ENCODE peak calls at places on chromosomes 3 and 15, in five cellular contexts. J is AML-193; O is activated CD8-positive, alpha-beta memory T cell treated with anti-CD3 and anti-CD28 coated beads for 48 hours; T is NB4; Q is PC-3. Z is an unnamed sample.

GRCh38 chr3:55143928-55144671 is 216.2 kb upstream of the LRTM1 start:
- DNase-seq in J (no peak), O (no peak), T (no peak), Q (no peak), Z (no peak)

GRCh38 chr15:92061511-92062200 is 208.1 kb downstream of the SLCO3A1 start:
- DNase-seq in J (no peak), O (no peak), T (no peak), Q (no peak), Z (no peak)

GRCh38 chr3:186839874-186840641 is 2.5 kb upstream of the ADIPOQ start:
- DNase-seq in J (peak), O (no peak), T (peak), Q (peak), Z (no peak)

GRCh38 chr15:47717036-47717611 is at the start of gene SEMA6D:
- DNase-seq in J (no peak), O (no peak), T (no peak), Q (peak), Z (peak)

GRCh38 chr3:55482496-55483195 is 4.5 kb downstream of the WNT5A start:
- DNase-seq in J (no peak), O (no peak), T (no peak), Q (no peak), Z (no peak)

GRCh38 chr3:177443469-177443868 is 246.2 kb upstream of the TBL1XR1 start:
- DNase-seq in J (no peak), O (no peak), T (no peak), Q (peak), Z (no peak)

GRCh38 chr15:62494144-62494543 is 329.1 kb upstream of the C2CD4B start:
- DNase-seq in J (no peak), O (no peak), T (no peak), Q (no peak), Z (peak)

GRCh38 chr3:126850370-126851085 is 132.4 kb upstream of the PLXNA1 start:
- DNase-seq in J (no peak), O (no peak), T (no peak), Q (no peak), Z (no peak)

GRCh38 chr3:142445816-142446254 is 2.0 kb downstream of the XRN1 start:
- DNase-seq in J (peak), O (no peak), T (peak), Q (peak), Z (no peak)

GRCh38 chr15:66484539-66485112 is 12.9 kb downstream of the SNAPC5 start:
- DNase-seq in J (no peak), O (no peak), T (no peak), Q (no peak), Z (no peak)

GRCh38 chr3:63945558-63946096 is 33.4 kb upstream of the SCAANT1 start:
- DNase-seq in J (no peak), O (no peak), T (no peak), Q (no peak), Z (no peak)